ENCODE peak calls at places on chromosomes 2 and 18, in seven cellular contexts. One of them, this sample, is unnamed.

GRCh38 chr18:76353046-76353445 is 142.0 kb downstream of the ZNF516 start:
- DNase-seq in lower lobe of right lung: no peak
- DNase-seq in nephron progenitor cell: no peak
- DNase-seq in tibial nerve: no peak
- DNase-seq in AG09319: no peak
- DNase-seq in colonic mucosa: no peak
- DNase-seq in OCI-LY7: no peak
- DNase-seq in this sample: no peak

GRCh38 chr2:220374282-220374681 is 746.9 kb downstream of the SLC4A3 start:
- DNase-seq in nephron progenitor cell: no peak
- DNase-seq in tibial nerve: no peak
- DNase-seq in OCI-LY7: no peak
- DNase-seq in colonic mucosa: no peak
- DNase-seq in lower lobe of right lung: no peak
- DNase-seq in AG09319: no peak
- DNase-seq in this sample: no peak

GRCh38 chr18:58640428-58640805 is 11.5 kb upstream of the ALPK2 start:
- DNase-seq in colonic mucosa: no peak
- DNase-seq in AG09319: no peak
- DNase-seq in nephron progenitor cell: no peak
- DNase-seq in OCI-LY7: no peak
- DNase-seq in tibial nerve: no peak
- DNase-seq in lower lobe of right lung: no peak
- DNase-seq in this sample: no peak

GRCh38 chr2:45242161-45242741 is 233.0 kb upstream of the SIX2 start:
- DNase-seq in tibial nerve: no peak
- DNase-seq in lower lobe of right lung: no peak
- DNase-seq in AG09319: no peak
- DNase-seq in OCI-LY7: no peak
- DNase-seq in colonic mucosa: no peak
- DNase-seq in nephron progenitor cell: no peak
- DNase-seq in this sample: no peak

GRCh38 chr2:19488009-19488691 is 129.7 kb upstream of the OSR1 start:
- DNase-seq in colonic mucosa: no peak
- DNase-seq in lower lobe of right lung: no peak
- DNase-seq in OCI-LY7: no peak
- DNase-seq in AG09319: peak
- DNase-seq in nephron progenitor cell: no peak
- DNase-seq in tibial nerve: no peak
- DNase-seq in this sample: no peak

GRCh38 chr2:48551548-48551947 is 21.6 kb downstream of the STON1 start:
- DNase-seq in colonic mucosa: no peak
- DNase-seq in OCI-LY7: no peak
- DNase-seq in tibial nerve: no peak
- DNase-seq in AG09319: no peak
- DNase-seq in nephron progenitor cell: no peak
- DNase-seq in lower lobe of right lung: no peak
- DNase-seq in this sample: no peak

GRCh38 chr2:199811360-199811759 is 39.6 kb downstream of the FTCDNL1 start:
- DNase-seq in lower lobe of right lung: no peak
- DNase-seq in colonic mucosa: no peak
- DNase-seq in OCI-LY7: no peak
- DNase-seq in nephron progenitor cell: no peak
- DNase-seq in AG09319: no peak
- DNase-seq in tibial nerve: no peak
- DNase-seq in this sample: no peak

GRCh38 chr2:149743842-149744468 is 156.4 kb upstream of the MMADHC start:
- DNase-seq in lower lobe of right lung: no peak
- DNase-seq in AG09319: peak
- DNase-seq in colonic mucosa: no peak
- DNase-seq in nephron progenitor cell: no peak
- DNase-seq in tibial nerve: no peak
- DNase-seq in OCI-LY7: no peak
- DNase-seq in this sample: no peak

GRCh38 chr2:225894240-225894980 is 494.9 kb downstream of the NYAP2 start:
- DNase-seq in colonic mucosa: no peak
- DNase-seq in lower lobe of right lung: no peak
- DNase-seq in AG09319: peak
- DNase-seq in tibial nerve: no peak
- DNase-seq in OCI-LY7: no peak
- DNase-seq in nephron progenitor cell: no peak
- DNase-seq in this sample: no peak

GRCh38 chr18:74498712-74499629 is 2.8 kb downstream of the CNDP2 start:
- DNase-seq in tibial nerve: no peak
- DNase-seq in nephron progenitor cell: no peak
- DNase-seq in colonic mucosa: peak
- DNase-seq in OCI-LY7: peak
- DNase-seq in AG09319: no peak
- DNase-seq in lower lobe of right lung: peak
- DNase-seq in this sample: peak

GRCh38 chr2:225668606-225669266 is 269.2 kb downstream of the NYAP2 start:
- DNase-seq in AG09319: peak
- DNase-seq in nephron progenitor cell: peak
- DNase-seq in lower lobe of right lung: no peak
- DNase-seq in colonic mucosa: peak
- DNase-seq in OCI-LY7: peak
- DNase-seq in tibial nerve: no peak
- DNase-seq in this sample: peak

GRCh38 chr2:20148411-20148810 is 76.5 kb downstream of the SDC1 start:
- DNase-seq in lower lobe of right lung: no peak
- DNase-seq in OCI-LY7: no peak
- DNase-seq in nephron progenitor cell: no peak
- DNase-seq in AG09319: no peak
- DNase-seq in colonic mucosa: no peak
- DNase-seq in tibial nerve: no peak
- DNase-seq in this sample: no peak

GRCh38 chr2:68934021-68934420 is 18.7 kb downstream of the GKN2 start:
- DNase-seq in lower lobe of right lung: no peak
- DNase-seq in OCI-LY7: no peak
- DNase-seq in AG09319: no peak
- DNase-seq in nephron progenitor cell: no peak
- DNase-seq in colonic mucosa: no peak
- DNase-seq in tibial nerve: no peak
- DNase-seq in this sample: no peak

GRCh38 chr2:101426808-101427207 is 39.5 kb upstream of the CREG2 start:
- DNase-seq in lower lobe of right lung: no peak
- DNase-seq in tibial nerve: no peak
- DNase-seq in colonic mucosa: no peak
- DNase-seq in OCI-LY7: no peak
- DNase-seq in AG09319: no peak
- DNase-seq in nephron progenitor cell: no peak
- DNase-seq in this sample: no peak

GRCh38 chr18:5868218-5868904 is 27.0 kb downstream of the TMEM200C start:
- DNase-seq in AG09319: peak
- DNase-seq in lower lobe of right lung: peak
- DNase-seq in colonic mucosa: peak
- DNase-seq in OCI-LY7: peak
- DNase-seq in tibial nerve: peak
- DNase-seq in nephron progenitor cell: peak
- DNase-seq in this sample: peak

GRCh38 chr2:42895134-42895795 is 102.9 kb upstream of the HAAO start:
- DNase-seq in OCI-LY7: no peak
- DNase-seq in AG09319: no peak
- DNase-seq in tibial nerve: no peak
- DNase-seq in lower lobe of right lung: no peak
- DNase-seq in colonic mucosa: no peak
- DNase-seq in nephron progenitor cell: no peak
- DNase-seq in this sample: no peak

GRCh38 chr2:30664761-30665358 is 142.4 kb downstream of the CAPN13 start:
- DNase-seq in nephron progenitor cell: no peak
- DNase-seq in OCI-LY7: no peak
- DNase-seq in tibial nerve: no peak
- DNase-seq in AG09319: peak
- DNase-seq in lower lobe of right lung: no peak
- DNase-seq in colonic mucosa: no peak
- DNase-seq in this sample: no peak

GRCh38 chr2:152335016-152335850 is at the start of gene FMNL2:
- DNase-seq in lower lobe of right lung: peak
- DNase-seq in tibial nerve: peak
- DNase-seq in AG09319: no peak
- DNase-seq in OCI-LY7: peak
- DNase-seq in nephron progenitor cell: peak
- DNase-seq in colonic mucosa: peak
- DNase-seq in this sample: peak

GRCh38 chr2:225938991-225939390 is 539.5 kb downstream of the NYAP2 start:
- DNase-seq in tibial nerve: no peak
- DNase-seq in AG09319: no peak
- DNase-seq in colonic mucosa: no peak
- DNase-seq in OCI-LY7: no peak
- DNase-seq in lower lobe of right lung: no peak
- DNase-seq in nephron progenitor cell: no peak
- DNase-seq in this sample: no peak

GRCh38 chr2:18262601-18263000 is 297.9 kb downstream of the RDH14 start:
- DNase-seq in OCI-LY7: no peak
- DNase-seq in AG09319: peak
- DNase-seq in colonic mucosa: no peak
- DNase-seq in nephron progenitor cell: no peak
- DNase-seq in tibial nerve: no peak
- DNase-seq in lower lobe of right lung: no peak
- DNase-seq in this sample: no peak

GRCh38 chr18:21117385-21118135 is 5.9 kb upstream of the ROCK1 start:
- DNase-seq in tibial nerve: no peak
- DNase-seq in AG09319: peak
- DNase-seq in colonic mucosa: no peak
- DNase-seq in lower lobe of right lung: no peak
- DNase-seq in OCI-LY7: no peak
- DNase-seq in nephron progenitor cell: no peak
- DNase-seq in this sample: no peak

GRCh38 chr18:22279741-22280452 is 110.5 kb downstream of the GATA6 start:
- DNase-seq in nephron progenitor cell: no peak
- DNase-seq in lower lobe of right lung: no peak
- DNase-seq in tibial nerve: no peak
- DNase-seq in colonic mucosa: no peak
- DNase-seq in AG09319: no peak
- DNase-seq in OCI-LY7: no peak
- DNase-seq in this sample: no peak

GRCh38 chr2:136131961-136132839 is 14.3 kb upstream of the CXCR4 start:
- DNase-seq in colonic mucosa: peak
- DNase-seq in nephron progenitor cell: no peak
- DNase-seq in lower lobe of right lung: peak
- DNase-seq in AG09319: no peak
- DNase-seq in tibial nerve: no peak
- DNase-seq in OCI-LY7: peak
- DNase-seq in this sample: peak

GRCh38 chr2:46815121-46815802 is 100.3 kb downstream of the MCFD2 start:
- DNase-seq in tibial nerve: no peak
- DNase-seq in AG09319: no peak
- DNase-seq in lower lobe of right lung: no peak
- DNase-seq in OCI-LY7: no peak
- DNase-seq in colonic mucosa: peak
- DNase-seq in nephron progenitor cell: no peak
- DNase-seq in this sample: no peak
- TF ChIP-seq CTCF in tibial nerve: no peak
- TF ChIP-seq CTCF in AG09319: no peak
- TF ChIP-seq CTCF in lower lobe of right lung: no peak
- TF ChIP-seq CTCF in OCI-LY7: no peak
- TF ChIP-seq CTCF in colonic mucosa: no peak
- TF ChIP-seq CTCF in nephron progenitor cell: no peak
- TF ChIP-seq CTCF in this sample: no peak

DNA sequence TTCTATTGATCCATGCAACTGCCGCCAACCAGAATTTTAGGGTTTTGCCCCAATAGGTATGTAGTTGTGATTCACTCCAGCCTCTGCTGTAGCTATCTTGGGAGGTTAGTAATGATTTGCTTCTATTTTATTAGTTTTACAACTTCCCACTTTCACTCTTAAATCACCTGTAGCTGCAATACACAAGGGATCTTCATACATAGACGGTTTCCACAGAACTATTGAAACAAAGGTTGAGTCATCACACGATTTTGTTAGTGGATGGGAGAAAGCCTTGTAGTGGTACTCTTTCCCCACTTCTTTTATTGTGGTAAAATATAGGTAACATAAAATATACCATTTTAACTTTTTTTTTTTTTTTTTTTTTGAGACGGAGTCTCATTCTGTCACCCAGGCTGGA is 104.2 kb upstream of the SPRED2 start:
- DNase-seq in OCI-LY7: no peak
- DNase-seq in colonic mucosa: no peak
- DNase-seq in lower lobe of right lung: no peak
- DNase-seq in AG09319: no peak
- DNase-seq in nephron progenitor cell: no peak
- DNase-seq in tibial nerve: no peak
- DNase-seq in this sample: peak
- TF ChIP-seq CTCF in OCI-LY7: no peak
- TF ChIP-seq CTCF in colonic mucosa: no peak
- TF ChIP-seq CTCF in lower lobe of right lung: no peak
- TF ChIP-seq CTCF in AG09319: no peak
- TF ChIP-seq CTCF in nephron progenitor cell: no peak
- TF ChIP-seq CTCF in tibial nerve: no peak
- TF ChIP-seq CTCF in this sample: no peak

DNA sequence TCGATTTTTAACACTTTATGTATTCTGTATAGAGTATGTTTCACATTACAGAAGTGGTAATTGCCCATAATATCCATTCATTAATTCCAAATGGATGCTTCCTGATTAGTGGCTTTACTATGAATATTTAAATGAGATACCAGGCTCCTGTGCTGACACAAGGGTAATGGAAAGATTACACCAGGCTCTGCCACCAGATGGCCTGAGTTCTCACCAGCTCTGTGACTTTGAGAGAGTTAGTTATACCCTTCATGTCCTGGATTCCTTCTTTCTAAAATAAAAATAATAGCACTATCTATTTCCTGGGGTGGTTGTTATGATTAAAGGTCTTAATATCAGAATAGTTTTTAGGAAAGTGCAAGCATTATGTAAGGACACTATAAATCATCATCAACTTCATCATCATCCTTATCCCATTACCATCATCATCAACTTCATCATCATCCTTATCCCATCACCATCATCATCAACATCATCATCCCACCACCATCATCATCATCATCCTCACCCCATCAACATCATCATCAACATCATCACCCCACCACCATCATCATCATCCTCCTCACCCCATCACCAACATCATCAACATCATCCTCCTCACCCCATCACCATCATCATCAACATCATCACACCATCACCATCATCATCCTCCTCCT is 151.8 kb downstream of the DNER start:
- DNase-seq in lower lobe of right lung: no peak
- DNase-seq in AG09319: no peak
- DNase-seq in tibial nerve: no peak
- DNase-seq in nephron progenitor cell: no peak
- DNase-seq in OCI-LY7: no peak
- DNase-seq in colonic mucosa: no peak
- DNase-seq in this sample: no peak
- TF ChIP-seq CTCF in lower lobe of right lung: no peak
- TF ChIP-seq CTCF in AG09319: no peak
- TF ChIP-seq CTCF in tibial nerve: no peak
- TF ChIP-seq CTCF in nephron progenitor cell: no peak
- TF ChIP-seq CTCF in OCI-LY7: peak
- TF ChIP-seq CTCF in colonic mucosa: no peak
- TF ChIP-seq CTCF in this sample: no peak

DNA sequence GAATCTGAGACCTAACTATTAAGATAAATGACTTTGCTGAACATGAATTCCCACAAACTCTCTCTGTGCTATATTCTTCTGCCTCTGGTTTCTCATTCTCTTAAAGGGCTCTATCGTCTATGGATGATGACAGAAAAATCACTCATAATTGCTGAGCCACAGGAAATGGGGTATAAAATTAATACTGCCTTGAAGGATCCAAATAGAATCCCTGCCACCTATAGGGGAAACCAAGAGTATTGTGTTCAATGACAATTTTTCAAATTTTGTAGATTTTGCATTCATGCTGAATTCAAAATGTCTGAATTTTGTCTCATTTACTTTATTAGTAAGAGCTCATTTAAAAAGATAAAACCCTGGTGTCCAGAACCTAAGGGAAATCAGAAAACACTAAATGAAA is 235.8 kb downstream of the RBM43 start:
- DNase-seq in colonic mucosa: no peak
- DNase-seq in nephron progenitor cell: no peak
- DNase-seq in tibial nerve: no peak
- DNase-seq in OCI-LY7: no peak
- DNase-seq in AG09319: no peak
- DNase-seq in lower lobe of right lung: no peak
- DNase-seq in this sample: no peak
- TF ChIP-seq CTCF in colonic mucosa: no peak
- TF ChIP-seq CTCF in nephron progenitor cell: no peak
- TF ChIP-seq CTCF in tibial nerve: no peak
- TF ChIP-seq CTCF in OCI-LY7: no peak
- TF ChIP-seq CTCF in AG09319: no peak
- TF ChIP-seq CTCF in lower lobe of right lung: no peak
- TF ChIP-seq CTCF in this sample: no peak

This sample was measured in GM10248.